ENCODE peak calls at places on chromosome 1, in eight cellular contexts. One of them, this sample, is unnamed.

GRCh38 chr1:61078611-61079010 is 3.8 kb upstream of the NFIA start:
- DNase-seq in coronary artery: no peak
- DNase-seq in tibial nerve: no peak
- DNase-seq in BJ: no peak
- DNase-seq in heart right ventricle: no peak
- DNase-seq in GM20000: no peak
- DNase-seq in RWPE1: no peak
- DNase-seq in fibroblast of lung: peak
- DNase-seq in this sample: no peak

GRCh38 chr1:182413969-182414368 is 13.5 kb upstream of the TEDDM1 start:
- DNase-seq in fibroblast of lung: no peak
- DNase-seq in coronary artery: no peak
- DNase-seq in tibial nerve: no peak
- DNase-seq in GM20000: no peak
- DNase-seq in RWPE1: no peak
- DNase-seq in BJ: no peak
- DNase-seq in heart right ventricle: no peak
- DNase-seq in this sample: no peak

GRCh38 chr1:38028105-38028591 is 15.6 kb downstream of the UTP11 start:
- DNase-seq in tibial nerve: no peak
- DNase-seq in BJ: no peak
- DNase-seq in GM20000: peak
- DNase-seq in RWPE1: peak
- DNase-seq in fibroblast of lung: no peak
- DNase-seq in heart right ventricle: no peak
- DNase-seq in coronary artery: no peak
- DNase-seq in this sample: no peak

GRCh38 chr1:68276448-68276847 is 44.1 kb upstream of the WLS start:
- DNase-seq in coronary artery: no peak
- DNase-seq in BJ: no peak
- DNase-seq in heart right ventricle: no peak
- DNase-seq in tibial nerve: no peak
- DNase-seq in RWPE1: no peak
- DNase-seq in fibroblast of lung: no peak
- DNase-seq in GM20000: no peak
- DNase-seq in this sample: no peak

GRCh38 chr1:184194251-184194650 is 142.7 kb downstream of the TSEN15 start:
- DNase-seq in coronary artery: no peak
- DNase-seq in GM20000: no peak
- DNase-seq in BJ: no peak
- DNase-seq in tibial nerve: no peak
- DNase-seq in heart right ventricle: no peak
- DNase-seq in RWPE1: no peak
- DNase-seq in fibroblast of lung: no peak
- DNase-seq in this sample: no peak

GRCh38 chr1:169727307-169727706 is 6.6 kb downstream of the SELE start:
- DNase-seq in coronary artery: no peak
- DNase-seq in fibroblast of lung: no peak
- DNase-seq in BJ: no peak
- DNase-seq in RWPE1: no peak
- DNase-seq in heart right ventricle: no peak
- DNase-seq in tibial nerve: no peak
- DNase-seq in GM20000: no peak
- DNase-seq in this sample: no peak

GRCh38 chr1:214838351-214838750 is 235.4 kb downstream of the CENPF start:
- DNase-seq in heart right ventricle: no peak
- DNase-seq in coronary artery: no peak
- DNase-seq in fibroblast of lung: peak
- DNase-seq in BJ: no peak
- DNase-seq in GM20000: no peak
- DNase-seq in tibial nerve: no peak
- DNase-seq in RWPE1: no peak
- DNase-seq in this sample: no peak

GRCh38 chr1:181783208-181783607 is 278.3 kb downstream of the ZNF648 start:
- DNase-seq in tibial nerve: no peak
- DNase-seq in fibroblast of lung: no peak
- DNase-seq in RWPE1: no peak
- DNase-seq in heart right ventricle: no peak
- DNase-seq in GM20000: no peak
- DNase-seq in coronary artery: no peak
- DNase-seq in BJ: no peak
- DNase-seq in this sample: no peak

GRCh38 chr1:110188116-110188618 is 21.9 kb upstream of the KCNC4 start:
- DNase-seq in RWPE1: peak
- DNase-seq in coronary artery: no peak
- DNase-seq in tibial nerve: no peak
- DNase-seq in heart right ventricle: peak
- DNase-seq in fibroblast of lung: peak
- DNase-seq in GM20000: no peak
- DNase-seq in BJ: peak
- DNase-seq in this sample: no peak

GRCh38 chr1:111563619-111564018 is 56.0 kb upstream of the RAP1A start:
- DNase-seq in fibroblast of lung: peak
- DNase-seq in coronary artery: no peak
- DNase-seq in heart right ventricle: no peak
- DNase-seq in GM20000: no peak
- DNase-seq in BJ: no peak
- DNase-seq in RWPE1: peak
- DNase-seq in tibial nerve: no peak
- DNase-seq in this sample: no peak

GRCh38 chr1:54376085-54377039 is 29.8 kb downstream of the SSBP3 start:
- DNase-seq in RWPE1: no peak
- DNase-seq in BJ: no peak
- DNase-seq in coronary artery: no peak
- DNase-seq in fibroblast of lung: no peak
- DNase-seq in heart right ventricle: no peak
- DNase-seq in GM20000: peak
- DNase-seq in tibial nerve: no peak
- DNase-seq in this sample: no peak

GRCh38 chr1:202184750-202185460 is 8.7 kb upstream of the LGR6 start:
- DNase-seq in RWPE1: peak
- DNase-seq in BJ: peak
- DNase-seq in tibial nerve: peak
- DNase-seq in heart right ventricle: peak
- DNase-seq in fibroblast of lung: peak
- DNase-seq in coronary artery: no peak
- DNase-seq in GM20000: peak
- DNase-seq in this sample: peak

GRCh38 chr1:151292207-151293030 is 10.3 kb downstream of the ZNF687 start:
- DNase-seq in coronary artery: no peak
- DNase-seq in RWPE1: no peak
- DNase-seq in GM20000: no peak
- DNase-seq in heart right ventricle: no peak
- DNase-seq in tibial nerve: no peak
- DNase-seq in BJ: no peak
- DNase-seq in fibroblast of lung: no peak
- DNase-seq in this sample: peak
- TF ChIP-seq CTCF in coronary artery: no peak
- TF ChIP-seq CTCF in RWPE1: no peak
- TF ChIP-seq CTCF in GM20000: no peak
- TF ChIP-seq CTCF in heart right ventricle: no peak
- TF ChIP-seq CTCF in tibial nerve: no peak
- TF ChIP-seq CTCF in BJ: no peak
- TF ChIP-seq CTCF in fibroblast of lung: no peak
- TF ChIP-seq CTCF in this sample: no peak

DNA sequence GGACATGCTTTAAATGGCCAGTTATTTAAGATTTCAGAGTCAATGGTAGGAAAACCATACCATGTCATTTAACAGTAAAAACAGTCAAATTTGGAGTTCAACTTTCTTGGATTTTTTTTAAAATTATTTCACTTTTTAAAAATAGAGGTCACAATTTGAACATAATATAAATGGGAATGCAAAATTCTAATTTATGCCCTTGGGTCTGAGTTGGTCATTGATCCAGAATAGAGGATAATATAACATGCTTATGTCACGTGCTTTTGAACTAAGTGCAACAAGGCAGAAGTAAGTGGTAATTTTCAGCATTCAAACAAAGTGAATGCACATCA is 113.1 kb upstream of the SLC35F3 start:
- DNase-seq in fibroblast of lung: no peak
- DNase-seq in GM20000: no peak
- DNase-seq in coronary artery: no peak
- DNase-seq in heart right ventricle: no peak
- DNase-seq in tibial nerve: no peak
- DNase-seq in RWPE1: no peak
- DNase-seq in BJ: no peak
- DNase-seq in this sample: no peak
- TF ChIP-seq CTCF in fibroblast of lung: no peak
- TF ChIP-seq CTCF in GM20000: no peak
- TF ChIP-seq CTCF in coronary artery: peak
- TF ChIP-seq CTCF in heart right ventricle: no peak
- TF ChIP-seq CTCF in tibial nerve: no peak
- TF ChIP-seq CTCF in RWPE1: peak
- TF ChIP-seq CTCF in BJ: no peak
- TF ChIP-seq CTCF in this sample: no peak

GRCh38 chr1:198449727-198450433 is 90.6 kb downstream of the ATP6V1G3 start:
- DNase-seq in RWPE1: peak
- DNase-seq in BJ: no peak
- DNase-seq in GM20000: no peak
- DNase-seq in coronary artery: no peak
- DNase-seq in heart right ventricle: no peak
- DNase-seq in tibial nerve: no peak
- DNase-seq in fibroblast of lung: peak
- DNase-seq in this sample: no peak

GRCh38 chr1:198443374-198444233 is 96.9 kb downstream of the ATP6V1G3 start:
- DNase-seq in heart right ventricle: no peak
- DNase-seq in BJ: peak
- DNase-seq in GM20000: no peak
- DNase-seq in fibroblast of lung: peak
- DNase-seq in tibial nerve: no peak
- DNase-seq in RWPE1: peak
- DNase-seq in coronary artery: no peak
- DNase-seq in this sample: no peak

GRCh38 chr1:198444792-198445191 is 95.7 kb downstream of the ATP6V1G3 start:
- DNase-seq in coronary artery: no peak
- DNase-seq in GM20000: no peak
- DNase-seq in BJ: no peak
- DNase-seq in fibroblast of lung: peak
- DNase-seq in tibial nerve: no peak
- DNase-seq in heart right ventricle: peak
- DNase-seq in RWPE1: no peak
- DNase-seq in this sample: no peak

GRCh38 chr1:198449281-198449680 is 91.2 kb downstream of the ATP6V1G3 start:
- DNase-seq in coronary artery: no peak
- DNase-seq in GM20000: no peak
- DNase-seq in heart right ventricle: no peak
- DNase-seq in RWPE1: peak
- DNase-seq in BJ: no peak
- DNase-seq in fibroblast of lung: peak
- DNase-seq in tibial nerve: no peak
- DNase-seq in this sample: no peak

GRCh38 chr1:198447468-198447867 is 93.0 kb downstream of the ATP6V1G3 start:
- DNase-seq in BJ: no peak
- DNase-seq in heart right ventricle: no peak
- DNase-seq in GM20000: no peak
- DNase-seq in fibroblast of lung: no peak
- DNase-seq in coronary artery: no peak
- DNase-seq in RWPE1: no peak
- DNase-seq in tibial nerve: no peak
- DNase-seq in this sample: no peak
- TF ChIP-seq CTCF in BJ: no peak
- TF ChIP-seq CTCF in heart right ventricle: no peak
- TF ChIP-seq CTCF in GM20000: no peak
- TF ChIP-seq CTCF in fibroblast of lung: no peak
- TF ChIP-seq CTCF in coronary artery: no peak
- TF ChIP-seq CTCF in RWPE1: no peak
- TF ChIP-seq CTCF in tibial nerve: no peak
- TF ChIP-seq CTCF in this sample: no peak

GRCh38 chr1:156376146-156376545 is 7.1 kb downstream of the RHBG start:
- DNase-seq in tibial nerve: no peak
- DNase-seq in heart right ventricle: no peak
- DNase-seq in GM20000: no peak
- DNase-seq in BJ: no peak
- DNase-seq in fibroblast of lung: no peak
- DNase-seq in coronary artery: no peak
- DNase-seq in RWPE1: no peak
- DNase-seq in this sample: no peak
- TF ChIP-seq CTCF in tibial nerve: no peak
- TF ChIP-seq CTCF in heart right ventricle: no peak
- TF ChIP-seq CTCF in GM20000: no peak
- TF ChIP-seq CTCF in BJ: peak
- TF ChIP-seq CTCF in fibroblast of lung: no peak
- TF ChIP-seq CTCF in coronary artery: no peak
- TF ChIP-seq CTCF in RWPE1: no peak
- TF ChIP-seq CTCF in this sample: no peak

DNA sequence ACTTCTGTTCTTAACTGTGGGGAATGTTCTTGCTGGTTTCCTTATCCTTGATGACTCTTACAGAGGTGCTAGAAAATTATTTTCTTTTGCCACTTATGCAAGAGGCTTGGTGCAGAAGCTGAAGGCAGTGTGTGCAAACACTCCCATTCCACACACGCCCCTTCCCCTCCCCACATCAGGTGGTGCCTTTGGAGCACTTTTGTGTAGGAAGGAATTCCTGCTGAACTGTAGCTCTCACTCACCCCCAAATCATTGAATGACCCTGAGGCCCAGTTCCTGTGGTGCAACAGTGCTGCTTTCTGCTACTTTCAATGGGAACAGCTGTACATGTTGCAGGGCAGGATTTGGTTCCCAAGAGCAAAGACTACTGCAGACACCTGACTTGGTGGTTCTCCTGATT is 101.8 kb downstream of the CD247 start:
- DNase-seq in heart right ventricle: no peak
- DNase-seq in GM20000: no peak
- DNase-seq in coronary artery: no peak
- DNase-seq in RWPE1: no peak
- DNase-seq in tibial nerve: no peak
- DNase-seq in BJ: no peak
- DNase-seq in fibroblast of lung: no peak
- DNase-seq in this sample: no peak
- TF ChIP-seq CTCF in heart right ventricle: no peak
- TF ChIP-seq CTCF in GM20000: no peak
- TF ChIP-seq CTCF in coronary artery: no peak
- TF ChIP-seq CTCF in RWPE1: no peak
- TF ChIP-seq CTCF in tibial nerve: no peak
- TF ChIP-seq CTCF in BJ: no peak
- TF ChIP-seq CTCF in fibroblast of lung: no peak
- TF ChIP-seq CTCF in this sample: no peak

GRCh38 chr1:6158181-6158580 is 21.9 kb downstream of the CHD5 start:
- DNase-seq in RWPE1: peak
- DNase-seq in fibroblast of lung: no peak
- DNase-seq in tibial nerve: no peak
- DNase-seq in heart right ventricle: no peak
- DNase-seq in GM20000: no peak
- DNase-seq in BJ: no peak
- DNase-seq in coronary artery: no peak
- DNase-seq in this sample: no peak

GRCh38 chr1:6154525-6155319 is 25.4 kb downstream of the CHD5 start:
- DNase-seq in RWPE1: no peak
- DNase-seq in tibial nerve: no peak
- DNase-seq in BJ: no peak
- DNase-seq in heart right ventricle: no peak
- DNase-seq in fibroblast of lung: no peak
- DNase-seq in coronary artery: no peak
- DNase-seq in GM20000: no peak
- DNase-seq in this sample: no peak

GRCh38 chr1:6152882-6153281 is 27.2 kb downstream of the CHD5 start:
- DNase-seq in coronary artery: no peak
- DNase-seq in heart right ventricle: no peak
- DNase-seq in GM20000: no peak
- DNase-seq in fibroblast of lung: no peak
- DNase-seq in tibial nerve: no peak
- DNase-seq in RWPE1: no peak
- DNase-seq in BJ: no peak
- DNase-seq in this sample: no peak

GRCh38 chr1:6157528-6158174 is 22.5 kb downstream of the CHD5 start:
- DNase-seq in heart right ventricle: no peak
- DNase-seq in coronary artery: no peak
- DNase-seq in BJ: no peak
- DNase-seq in fibroblast of lung: peak
- DNase-seq in GM20000: no peak
- DNase-seq in tibial nerve: no peak
- DNase-seq in RWPE1: peak
- DNase-seq in this sample: no peak

GRCh38 chr1:6157132-6157527 is 23.0 kb downstream of the CHD5 start:
- DNase-seq in BJ: no peak
- DNase-seq in RWPE1: peak
- DNase-seq in fibroblast of lung: peak
- DNase-seq in tibial nerve: no peak
- DNase-seq in GM20000: no peak
- DNase-seq in coronary artery: no peak
- DNase-seq in heart right ventricle: no peak
- DNase-seq in this sample: no peak
- TF ChIP-seq CTCF in BJ: no peak
- TF ChIP-seq CTCF in RWPE1: no peak
- TF ChIP-seq CTCF in fibroblast of lung: no peak
- TF ChIP-seq CTCF in tibial nerve: no peak
- TF ChIP-seq CTCF in GM20000: no peak
- TF ChIP-seq CTCF in coronary artery: no peak
- TF ChIP-seq CTCF in heart right ventricle: no peak
- TF ChIP-seq CTCF in this sample: no peak

This sample was measured in D721Med.